ENCODE peak calls at places on chromosomes 13 and 19, in seven cellular contexts. V is cardiac fibroblast; U is AG04449; N is hypothalamus; K is ELR; P is HFF-Myc; M is CD8-positive, alpha-beta T cell. Z is an unnamed sample.

GRCh38 chr13:51222510-51223283 is 499 bp downstream of the FAM124A start:
- DNase-seq in V (no peak), U (no peak), N (no peak), K (peak; percentile 12), P (no peak), M (no peak), Z (no peak)

GRCh38 chr19:42411581-42412178 is 15.5 kb downstream of the LIPE start:
- DNase-seq in V (no peak), U (no peak), N (no peak), K (no peak), P (no peak), M (no peak), Z (no peak)

GRCh38 chr13:109971745-109972090 is 185.3 kb upstream of the IRS2 start:
- DNase-seq in V (no peak), U (no peak), N (no peak), K (peak; percentile 12), P (no peak), M (no peak), Z (no peak)

GRCh38 chr19:15640294-15640903 is at the start of gene CYP4F3:
- DNase-seq in V (no peak), U (no peak), N (no peak), K (peak; percentile 1), P (no peak), M (no peak), Z (peak; percentile 22)

GRCh38 chr13:112928020-112928931 is 40.7 kb upstream of the MCF2L start:
- DNase-seq in V (no peak), U (no peak), N (no peak), K (no peak), P (peak; percentile 11), M (no peak), Z (no peak)

GRCh38 chr13:41648314-41648935 is 191.1 kb downstream of the RGCC start:
- DNase-seq in V (peak; percentile 57), U (no peak), N (no peak), K (peak; percentile 89), P (no peak), M (no peak), Z (no peak)

GRCh38 chr13:66922444-66922843 is 307.7 kb downstream of the PCDH9 start:
- DNase-seq in V (no peak), U (no peak), N (no peak), K (no peak), P (no peak), M (no peak), Z (peak; percentile 13)

GRCh38 chr13:76319921-76320320 is 566.3 kb downstream of the KCTD12 start:
- DNase-seq in V (no peak), U (no peak), N (no peak), K (no peak), P (no peak), M (no peak), Z (no peak)

GRCh38 chr13:31982540-31982939 is 49.0 kb upstream of the FRY start:
- DNase-seq in V (peak; percentile 90), U (peak; percentile 19), N (no peak), K (peak; percentile 81), P (peak; percentile 95), M (no peak), Z (peak; percentile 3)

GRCh38 chr19:8576273-8576993 is 809 bp downstream of the MYO1F start:
- DNase-seq in V (no peak), U (no peak), N (no peak), K (no peak), P (no peak), M (peak; percentile 35), Z (no peak)

GRCh38 chr19:47848871-47849473 is 10.1 kb upstream of the TPRX2 start:
- DNase-seq in V (peak; percentile 15), U (no peak), N (no peak), K (peak; percentile 44), P (no peak), M (no peak), Z (no peak)

GRCh38 chr13:31431722-31432137 is 232.0 kb downstream of the B3GLCT start:
- DNase-seq in V (peak; percentile 65), U (no peak), N (no peak), K (peak; percentile 63), P (no peak), M (no peak), Z (no peak)

GRCh38 chr19:5838437-5839311 is 828 bp downstream of the FUT6 start:
- DNase-seq in V (no peak), U (no peak), N (no peak), K (no peak), P (no peak), M (no peak), Z (no peak)